ENCODE peak calls at places on chromosomes 11 and 22, in ten cellular contexts. K is stimulated activated CD4-positive, alpha-beta T cell treated with anti-CD3 and anti-CD28 coated beads, Interleukin-15, amount 100 ng/mL, for 1 hour; D is HCT116; E is occipital lobe; B is activated naive CD4-positive, alpha-beta T cell treated with anti-CD3 and anti-CD28 coated beads, Interleukin-2, amount 50 U/mL, for 72 hours; N is activated CD4-positive, alpha-beta T cell treated with anti-CD3 and anti-CD28 coated beads, Interleukin-2, amount 50 U/mL, for 4 hours; O is nucleus accumbens; Y is HT1080; R is MM.1S; F is caudate nucleus. I is an unnamed sample.

GRCh38 chr11:28738549-28738948 is 630.4 kb downstream of the METTL15 start:
- DNase-seq in K (no peak), D (no peak), E (no peak), B (no peak), N (no peak), O (no peak), Y (no peak), R (no peak), F (no peak), I (no peak)

GRCh38 chr11:2202071-2202899 is 30.7 kb upstream of the TH start:
- DNase-seq in K (no peak), D (no peak), E (no peak), B (peak), N (no peak), O (no peak), Y (no peak), R (no peak), F (no peak), I (no peak)

GRCh38 chr22:34135749-34136148 is 215.5 kb upstream of the LARGE1 start:
- DNase-seq in K (no peak), D (no peak), E (no peak), B (no peak), N (no peak), O (no peak), Y (no peak), R (no peak), F (no peak), I (no peak)

GRCh38 chr11:19433367-19433766 is 192.6 kb upstream of the E2F8 start:
- DNase-seq in K (no peak), D (no peak), E (no peak), B (no peak), N (no peak), O (no peak), Y (no peak), R (peak), F (no peak), I (no peak)

GRCh38 chr22:35430897-35431322 is 31.0 kb downstream of the MCM5 start:
- DNase-seq in K (peak), D (peak), E (peak), B (no peak), N (peak), O (peak), Y (peak), R (peak), F (peak), I (peak)

GRCh38 chr22:45472426-45472825 is 30.3 kb upstream of the FBLN1 start:
- DNase-seq in K (no peak), D (no peak), E (no peak), B (no peak), N (no peak), O (no peak), Y (no peak), R (no peak), F (no peak), I (no peak)

GRCh38 chr11:70078095-70078795 is at the start of gene ANO1:
- DNase-seq in K (no peak), D (no peak), E (no peak), B (no peak), N (no peak), O (no peak), Y (no peak), R (no peak), F (no peak), I (no peak)

GRCh38 chr22:38461057-38461413 is 6.0 kb upstream of the KCNJ4 start:
- DNase-seq in K (no peak), D (no peak), E (no peak), B (no peak), N (no peak), O (no peak), Y (no peak), R (no peak), F (no peak), I (no peak)

GRCh38 chr11:73520358-73521061 is 77.4 kb downstream of the FAM168A start:
- DNase-seq in K (no peak), D (no peak), E (no peak), B (no peak), N (no peak), O (no peak), Y (no peak), R (no peak), F (no peak), I (peak)

GRCh38 chr22:39097098-39098020 is at the start of gene APOBEC3H:
- DNase-seq in K (no peak), D (peak), E (no peak), B (no peak), N (no peak), O (no peak), Y (peak), R (peak), F (no peak), I (peak)

GRCh38 chr22:24433868-24434471 is 6.6 kb downstream of the ADORA2A start:
- DNase-seq in K (no peak), D (no peak), E (no peak), B (no peak), N (peak), O (no peak), Y (peak), R (peak), F (no peak), I (no peak)

GRCh38 chr11:17406082-17406817 is 17.8 kb upstream of the KCNJ11 start:
- DNase-seq in K (no peak), D (no peak), E (no peak), B (no peak), N (no peak), O (no peak), Y (no peak), R (no peak), F (no peak), I (no peak)

I was measured in HFF-Myc.